ENCODE peak calls at places on chromosomes 12 and 14, in four cellular contexts. S, A, H and K are unnamed samples.

GRCh38 chr12:97977870-97978269 is 515.3 kb downstream of the RMST start:
- DNase-seq in S (no peak), A (no peak), H (no peak), K (no peak)

GRCh38 chr12:12442548-12443071 is 85.7 kb downstream of the BORCS5 start:
- DNase-seq in A (no peak), H (peak), S (no peak), K (no peak)

GRCh38 chr12:42145552-42146215 is 1.0 kb upstream of the GXYLT1 start:
- DNase-seq in H (peak), A (no peak), S (no peak), K (no peak)

GRCh38 chr14:105929327-105930081 is 403.1 kb downstream of the TMEM121 start:
- DNase-seq in A (no peak), H (peak), S (no peak), K (no peak)

GRCh38 chr14:27668531-27668930 is 1070.7 kb upstream of the NOVA1 start:
- DNase-seq in A (no peak), S (no peak), H (no peak), K (no peak)

GRCh38 chr12:22117551-22117950 is 71.5 kb downstream of the CMAS start:
- DNase-seq in H (no peak), S (no peak), A (no peak), K (no peak)

GRCh38 chr12:120234643-120235368 is 30.7 kb downstream of the PXN start:
- DNase-seq in S (peak), H (peak), A (no peak), K (peak)

GRCh38 chr12:117100851-117101673 is 1.8 kb upstream of the TESC start:
- DNase-seq in A (no peak), H (no peak), S (no peak), K (no peak)

GRCh38 chr14:104886690-104887622 is 21.9 kb downstream of the CEP170B start:
- DNase-seq in A (no peak), H (no peak), S (no peak), K (no peak)

GRCh38 chr12:132408626-132409494 is 79.5 kb upstream of the GALNT9 start:
- DNase-seq in A (no peak), S (no peak), H (no peak), K (no peak)

GRCh38 chr14:67240168-67240932 is 885 bp upstream of the PALS1 start:
- DNase-seq in H (no peak), S (peak), A (no peak), K (peak)

GRCh38 chr12:10033783-10034381 is 3.4 kb downstream of the CLEC9A start:
- DNase-seq in H (no peak), S (no peak), A (no peak), K (no peak)

GRCh38 chr14:24911324-24912095 is 138.4 kb downstream of the STXBP6 start:
- DNase-seq in A (peak), H (no peak), S (no peak), K (no peak)

GRCh38 chr12:11862794-11863193 is 207.9 kb upstream of the BCL2L14 start:
- DNase-seq in S (no peak), A (no peak), H (no peak), K (no peak)

GRCh38 chr12:10364839-10365681 is 24.8 kb downstream of the KLRK1 start:
- DNase-seq in S (peak), H (no peak), A (peak), K (peak)

GRCh38 chr12:4119157-4119761 is 154.3 kb upstream of the CCND2 start:
- DNase-seq in H (no peak), A (peak), S (no peak), K (no peak)

GRCh38 chr12:49059385-49060232 is 985 bp downstream of the KMT2D start:
- DNase-seq in A (no peak), H (no peak), S (no peak), K (peak)

GRCh38 chr14:77862154-77862783 is 62.4 kb downstream of the ADCK1 start:
- DNase-seq in A (peak), S (peak), H (peak), K (peak)

GRCh38 chr14:100754020-100754419 is 27.3 kb downstream of the DLK1 start:
- DNase-seq in S (peak), H (no peak), A (no peak), K (no peak)

GRCh38 chr14:76784881-76785280 is 23.6 kb downstream of the VASH1 start:
- DNase-seq in S (peak), A (no peak), H (peak), K (peak)

GRCh38 chr14:36751116-36751515 is 89.5 kb downstream of the PAX9 start:
- DNase-seq in A (no peak), S (no peak), H (no peak), K (no peak)

GRCh38 chr14:69943084-69943797 is 64.0 kb downstream of the SMOC1 start:
- DNase-seq in A (no peak), H (no peak), S (peak), K (no peak)
- TF ChIP-seq FOXK2 in A (no peak), H (no peak), S (no peak), K (no peak)

GRCh38 chr12:106027286-106027685 is 111.5 kb downstream of the NUAK1 start:
- DNase-seq in H (no peak), S (no peak), A (no peak), K (no peak)
- TF ChIP-seq FOXK2 in H (no peak), S (no peak), A (no peak), K (no peak)

DNA sequence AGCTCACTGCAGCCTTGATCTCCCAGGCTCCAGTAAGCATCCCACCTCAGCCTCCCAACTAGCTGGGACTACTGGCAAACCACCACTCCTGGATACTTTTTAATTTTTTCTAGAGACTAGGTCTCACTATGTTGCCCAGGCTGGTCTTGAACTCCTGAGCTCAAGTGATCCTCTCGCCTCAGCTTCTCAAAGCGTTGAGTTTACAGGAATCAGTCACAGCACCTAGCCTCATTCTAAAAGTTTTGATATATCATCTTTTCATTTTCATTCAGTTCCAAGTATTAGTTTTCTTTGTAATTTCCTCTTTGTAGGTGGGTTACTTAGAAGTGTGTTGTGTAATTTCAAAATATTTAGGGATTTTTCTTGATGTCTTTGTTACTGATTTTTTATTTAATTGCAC is 9.6 kb downstream of the CBX5 start:
- DNase-seq in H (no peak), A (no peak), S (no peak), K (no peak)
- TF ChIP-seq FOXK2 in H (no peak), A (no peak), S (no peak), K (no peak)

GRCh38 chr12:58633479-58633878 is 286.8 kb downstream of the LRIG3 start:
- DNase-seq in H (no peak), A (no peak), S (no peak), K (no peak)

GRCh38 chr12:58629376-58629775 is 290.9 kb downstream of the LRIG3 start:
- DNase-seq in H (no peak), A (no peak), S (no peak), K (no peak)
- TF ChIP-seq FOXK2 in H (no peak), A (no peak), S (no peak), K (no peak)

GRCh38 chr12:27143676-27144075 is 61.3 kb upstream of the C12orf71 start:
- DNase-seq in H (no peak), A (no peak), S (no peak), K (no peak)
- TF ChIP-seq FOXK2 in H (no peak), A (no peak), S (no peak), K (no peak)

GRCh38 chr12:87117516-87117915 is 861.3 kb upstream of the MGAT4C start:
- DNase-seq in H (no peak), S (no peak), A (no peak), K (no peak)
- TF ChIP-seq FOXK2 in H (no peak), S (no peak), A (no peak), K (no peak)